ENCODE peak calls at places on chromosomes 16 and 17, in seven cellular contexts. O, R, V, J, Y, P and W are unnamed samples.

GRCh38 chr17:38560503-38561318 is 45.0 kb downstream of the SRCIN1 start:
- DNase-seq in Y (peak; percentile 54), O (no peak), V (no peak), R (peak; percentile 47), J (peak; percentile 53), P (no peak), W (peak; percentile 55)

GRCh38 chr16:47320546-47321315 is 140.1 kb downstream of the ITFG1 start:
- DNase-seq in P (no peak), Y (peak; percentile 10), J (no peak), V (no peak), O (no peak), R (peak; percentile 6), W (no peak)

GRCh38 chr17:80817321-80817845 is 174.3 kb upstream of the CHMP6 start:
- DNase-seq in V (no peak), Y (no peak), R (no peak), P (no peak), O (no peak), J (no peak), W (no peak)

GRCh38 chr16:18969855-18970240 is 13.9 kb upstream of the TMC7 start:
- DNase-seq in R (no peak), J (no peak), V (no peak), P (no peak), O (no peak), Y (no peak), W (no peak)

GRCh38 chr17:42438600-42439567 is 15.8 kb upstream of the CAVIN1 start:
- DNase-seq in R (peak; percentile 51), O (no peak), V (no peak), P (no peak), Y (peak; percentile 48), J (peak; percentile 55), W (no peak)

GRCh38 chr16:51382215-51382614 is 231.1 kb upstream of the SALL1 start:
- DNase-seq in R (no peak), O (no peak), V (no peak), Y (peak; percentile 5), P (no peak), J (no peak), W (no peak)

GRCh38 chr17:48123111-48123510 is 15.5 kb downstream of the SNX11 start:
- DNase-seq in O (no peak), J (no peak), R (no peak), P (no peak), V (no peak), Y (no peak), W (no peak)

GRCh38 chr17:68539536-68540469 is 27.6 kb downstream of the PRKAR1A start:
- DNase-seq in J (peak; percentile 62), O (no peak), P (no peak), R (peak; percentile 57), Y (peak; percentile 55), V (peak; percentile 22), W (peak; percentile 23)

GRCh38 chr17:73210002-73210678 is 17.3 kb downstream of the COG1 start:
- DNase-seq in P (no peak), V (no peak), O (no peak), Y (peak; percentile 13), J (no peak), R (no peak), W (no peak)

GRCh38 chr17:1259910-1260389 is 10.3 kb upstream of the BHLHA9 start:
- DNase-seq in R (peak; percentile 44), V (no peak), J (peak; percentile 44), O (no peak), P (no peak), Y (peak; percentile 16), W (no peak)

GRCh38 chr17:37180371-37180770 is 195.4 kb upstream of the C17orf78 start:
- DNase-seq in O (no peak), P (no peak), R (no peak), Y (peak; percentile 18), J (no peak), V (no peak), W (no peak)

GRCh38 chr17:81279278-81280073 is 15.6 kb downstream of the SLC38A10 start:
- DNase-seq in R (no peak), J (no peak), Y (no peak), P (no peak), V (no peak), O (no peak), W (no peak)

GRCh38 chr17:78001182-78001581 is 42.7 kb downstream of the TNRC6C start:
- DNase-seq in O (no peak), Y (no peak), R (peak; percentile 36), P (no peak), J (peak; percentile 39), V (no peak), W (no peak)

GRCh38 chr17:54536306-54536705 is 364.3 kb upstream of the TOM1L1 start:
- DNase-seq in R (no peak), V (no peak), J (no peak), Y (no peak), O (no peak), P (no peak), W (no peak)

GRCh38 chr16:57345021-57345420 is 13.6 kb upstream of the CCL22 start:
- DNase-seq in Y (peak; percentile 67), O (no peak), R (no peak), V (no peak), P (no peak), J (no peak), W (no peak)

GRCh38 chr16:23859713-23860269 is 24.0 kb downstream of the PRKCB start:
- DNase-seq in Y (no peak), P (no peak), R (no peak), O (no peak), J (no peak), V (no peak), W (no peak)

GRCh38 chr17:43372273-43372911 is 26.4 kb upstream of the ARL4D start:
- DNase-seq in O (no peak), V (no peak), R (peak; percentile 56), J (peak; percentile 47), Y (no peak), P (no peak), W (peak; percentile 72)

GRCh38 chr17:80678621-80679020 is 134.0 kb downstream of the RPTOR start:
- DNase-seq in O (no peak), J (peak; percentile 51), R (peak; percentile 56), P (no peak), Y (peak; percentile 91), V (no peak), W (peak; percentile 36)

GRCh38 chr17:45923511-45924268 is 29.3 kb downstream of the MAPT start:
- DNase-seq in O (no peak), Y (no peak), J (peak; percentile 60), R (peak; percentile 86), V (no peak), P (no peak), W (peak; percentile 30)

GRCh38 chr17:55433629-55434422 is 12.2 kb upstream of the MMD start:
- DNase-seq in Y (peak; percentile 96), P (no peak), O (no peak), V (peak; percentile 91), R (peak; percentile 98), J (peak; percentile 95), W (peak; percentile 67)

GRCh38 chr17:39767147-39767546 is 29.4 kb downstream of the GRB7 start:
- DNase-seq in V (no peak), J (no peak), O (no peak), P (no peak), R (no peak), Y (no peak), W (no peak)

DNA sequence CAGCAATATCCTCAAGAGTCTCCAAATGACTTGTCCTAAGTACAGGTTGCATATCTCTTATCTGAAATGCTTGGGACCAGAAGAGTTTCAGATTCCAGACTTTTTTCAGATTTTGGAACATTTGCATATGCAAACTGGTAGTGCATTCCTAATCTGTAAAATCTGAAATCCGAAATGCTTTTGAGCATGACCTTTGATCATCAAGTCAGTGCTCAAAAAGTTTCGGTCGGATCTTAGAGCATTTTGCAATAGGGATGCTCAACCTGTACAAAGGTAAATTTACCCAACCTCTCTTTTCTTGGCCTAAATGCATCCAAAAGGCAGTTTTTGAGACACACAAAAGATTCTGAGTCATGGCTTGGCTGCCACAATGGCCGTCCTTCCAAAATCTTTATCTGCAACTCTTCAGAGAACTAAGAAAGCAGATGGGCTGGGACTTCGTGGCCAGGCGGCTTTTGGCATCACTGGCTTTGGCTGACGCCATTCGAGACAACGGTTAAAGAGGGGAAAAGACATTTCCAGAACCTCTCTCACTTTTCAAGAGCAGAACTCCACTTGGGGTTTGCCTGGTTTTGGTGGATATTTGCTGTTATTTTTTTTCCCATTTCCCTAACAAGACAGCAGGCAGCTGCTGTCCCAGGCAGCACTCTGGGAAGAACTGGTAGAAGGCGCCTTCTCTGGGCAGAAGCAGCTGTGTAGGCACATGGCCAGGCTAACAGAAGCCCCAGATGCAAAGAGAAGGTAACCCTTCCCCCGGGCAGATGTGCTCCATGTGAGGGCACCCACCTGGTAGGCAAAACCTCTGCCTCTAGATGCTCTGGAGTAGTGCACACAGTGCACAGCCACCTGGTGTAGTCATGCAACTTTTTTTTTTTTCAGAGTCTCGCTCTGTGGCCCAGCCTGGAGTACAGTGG is 8.9 kb downstream of the CPPED1 start:
- DNase-seq in P (no peak), Y (no peak), R (no peak), O (no peak), J (peak; percentile 58), V (no peak), W (no peak)
- H3K4me3 ChIP-seq in P (no peak overlapping the region), Y (no peak overlapping the region), R (no peak overlapping the region), O (no peak overlapping the region), J (no peak overlapping the region), V (no peak overlapping the region), W (no peak overlapping the region)

GRCh38 chr16:2467301-2468141 is 3.6 kb upstream of the NTN3 start:
- DNase-seq in Y (peak; percentile 66), J (peak; percentile 76), P (no peak), O (peak; percentile 38), R (peak; percentile 76), V (peak; percentile 60), W (peak; percentile 84)
- H3K4me3 ChIP-seq in Y (peak overlapping the region; percentile 47), J (no peak overlapping the region), P (peak overlapping the region; percentile 80), O (peak overlapping the region; percentile 66), R (peak overlapping the region; percentile 38), V (peak overlapping the region; percentile 53), W (peak overlapping the region; percentile 72)

DNA sequence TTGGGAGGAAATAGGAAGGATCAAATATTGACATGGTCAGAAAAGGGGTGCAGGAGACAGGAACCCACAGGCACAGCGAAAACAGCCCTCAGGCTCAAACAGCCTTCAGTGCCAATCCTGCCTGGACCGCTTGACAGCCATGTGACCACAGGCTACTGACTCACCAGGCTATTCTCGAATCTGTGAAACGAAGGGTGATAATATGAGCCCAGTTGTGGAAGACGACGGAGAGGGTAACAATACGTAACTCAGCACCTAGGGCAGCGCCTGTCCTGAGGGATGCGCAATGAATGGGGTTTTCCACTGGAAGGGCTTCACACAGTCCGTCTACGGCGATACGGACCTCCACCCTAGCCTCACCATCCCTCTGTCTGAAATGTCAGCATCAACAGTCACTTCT is 117.3 kb upstream of the RCVRN start:
- DNase-seq in V (no peak), Y (no peak), J (no peak), O (no peak), P (no peak), R (no peak), W (no peak)
- H3K4me3 ChIP-seq in V (no peak overlapping the region), Y (no peak overlapping the region), J (no peak overlapping the region), O (no peak overlapping the region), P (no peak overlapping the region), R (no peak overlapping the region), W (no peak overlapping the region)

GRCh38 chr16:73058221-73058615 is 10.3 kb upstream of the ZFHX3 start:
- DNase-seq in V (no peak), J (peak; percentile 66), Y (peak; percentile 57), P (no peak), R (peak; percentile 60), O (no peak), W (peak; percentile 80)
- H3K4me3 ChIP-seq in V (peak overlapping the region; percentile 84), J (peak overlapping the region; percentile 70), Y (peak overlapping the region; percentile 31), P (peak overlapping the region; percentile 79), R (peak overlapping the region; percentile 99), O (peak overlapping the region; percentile 85), W (peak overlapping the region; percentile 86)